ENCODE peak calls at places on chromosomes 2 and 18, in nine cellular contexts. I, S, T, X, Z, K, H, R and D are unnamed samples.

GRCh38 chr18:58080516-58080915 is 36.5 kb downstream of the NEDD4L start:
- DNase-seq in I (no peak), H (no peak), K (no peak), R (no peak), S (no peak), T (no peak), X (no peak), Z (no peak), D (no peak)

GRCh38 chr2:43507137-43507536 is 88.7 kb downstream of the THADA start:
- DNase-seq in S (no peak), X (no peak), Z (no peak), I (no peak), H (no peak), T (no peak), R (no peak), K (peak; percentile 72), D (no peak)

GRCh38 chr18:10022365-10022764 is 108.5 kb downstream of the VAPA start:
- DNase-seq in K (no peak), H (no peak), R (no peak), T (no peak), I (no peak), X (no peak), S (no peak), Z (no peak), D (peak; percentile 11)

GRCh38 chr2:219983836-219984235 is 356.4 kb downstream of the SLC4A3 start:
- DNase-seq in I (no peak), H (no peak), R (no peak), K (no peak), T (no peak), X (peak; percentile 69), Z (no peak), S (no peak), D (no peak)

GRCh38 chr2:200177971-200178911 is 128.3 kb upstream of the SPATS2L start:
- DNase-seq in K (no peak), H (no peak), R (no peak), X (peak; percentile 71), S (peak; percentile 35), T (no peak), Z (peak; percentile 48), I (no peak), D (no peak)

GRCh38 chr2:170605862-170606261 is 109.3 kb upstream of the SP5 start:
- DNase-seq in T (no peak), X (no peak), H (no peak), K (no peak), I (no peak), Z (no peak), R (no peak), S (no peak), D (no peak)

GRCh38 chr2:104043864-104044263 is 810.1 kb upstream of the POU3F3 start:
- DNase-seq in I (no peak), K (no peak), H (peak; percentile 34), S (no peak), T (no peak), X (no peak), R (no peak), Z (no peak), D (no peak)

GRCh38 chr2:88450925-88451575 is 1.4 kb downstream of the FOXI3 start:
- DNase-seq in I (no peak), K (no peak), S (no peak), H (no peak), T (no peak), Z (no peak), R (no peak), X (no peak), D (no peak)

GRCh38 chr2:216535454-216535995 is 36.9 kb downstream of the RPL37A start:
- DNase-seq in H (peak; percentile 50), Z (peak; percentile 67), X (peak; percentile 99), K (peak; percentile 40), I (no peak), R (no peak), S (no peak), T (peak; percentile 62), D (peak; percentile 76)

GRCh38 chr2:47357475-47357874 is 45.5 kb upstream of the MSH2 start:
- DNase-seq in T (peak; percentile 87), Z (no peak), R (no peak), H (no peak), S (no peak), I (no peak), K (peak; percentile 55), X (peak; percentile 68), D (no peak)

GRCh38 chr2:46009315-46009714 is 287.9 kb upstream of the EPAS1 start:
- DNase-seq in K (no peak), S (no peak), Z (no peak), R (no peak), H (no peak), X (no peak), I (no peak), T (no peak), D (no peak)

GRCh38 chr2:46009772-46010171 is 287.4 kb upstream of the EPAS1 start:
- DNase-seq in T (no peak), I (no peak), Z (no peak), K (peak; percentile 23), R (no peak), S (no peak), H (no peak), X (peak; percentile 92), D (no peak)

GRCh38 chr2:46012618-46013240 is 284.5 kb upstream of the EPAS1 start:
- DNase-seq in I (no peak), R (no peak), H (no peak), K (no peak), T (no peak), Z (no peak), X (peak; percentile 52), S (no peak), D (no peak)

GRCh38 chr2:46010223-46010924 is 286.8 kb upstream of the EPAS1 start:
- DNase-seq in X (peak; percentile 58), T (no peak), K (no peak), S (no peak), I (no peak), R (no peak), H (no peak), Z (no peak), D (no peak)

DNA sequence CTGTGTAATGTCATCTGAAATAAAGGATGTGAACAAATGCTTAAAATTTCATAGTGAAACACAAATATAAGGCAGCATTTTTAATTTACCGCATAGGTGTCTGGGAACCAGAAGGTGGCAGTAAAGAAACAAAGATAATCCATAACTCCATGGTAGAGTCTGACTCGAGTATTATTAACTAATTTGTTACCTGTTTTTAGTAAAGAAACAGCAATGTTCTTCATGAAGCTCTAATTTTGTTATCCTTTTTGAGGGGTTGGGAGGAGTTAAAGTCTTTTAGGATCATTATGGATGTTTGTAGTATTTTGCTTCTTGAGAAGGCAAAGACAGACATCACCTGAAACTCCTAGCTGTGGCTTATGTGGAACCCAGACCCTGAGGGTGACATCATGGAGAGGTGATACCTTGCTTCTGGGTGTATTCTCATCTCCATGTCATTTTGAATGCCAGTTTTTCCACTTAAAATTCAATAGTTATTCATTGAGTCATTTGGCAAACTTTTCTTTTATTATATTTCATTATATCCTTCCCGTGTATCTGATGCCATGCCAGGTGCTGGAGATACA is 286.2 kb upstream of the EPAS1 start:
- DNase-seq in S (no peak), X (peak; percentile 74), I (peak; percentile 42), R (no peak), Z (no peak), T (peak; percentile 57), K (peak; percentile 72), H (no peak), D (no peak)
- H3K4me1 ChIP-seq in S (no peaks in the 10 kb centered on the region), X (peaks cover 38% of the 10 kb centered on the region), I (peaks cover 7% of the 10 kb centered on the region), R (no peaks in the 10 kb centered on the region), Z (peaks cover 7% of the 10 kb centered on the region), T (no peaks in the 10 kb centered on the region), K (peaks cover 27% of the 10 kb centered on the region), H (no peaks in the 10 kb centered on the region), D (no peaks in the 10 kb centered on the region)

DNA sequence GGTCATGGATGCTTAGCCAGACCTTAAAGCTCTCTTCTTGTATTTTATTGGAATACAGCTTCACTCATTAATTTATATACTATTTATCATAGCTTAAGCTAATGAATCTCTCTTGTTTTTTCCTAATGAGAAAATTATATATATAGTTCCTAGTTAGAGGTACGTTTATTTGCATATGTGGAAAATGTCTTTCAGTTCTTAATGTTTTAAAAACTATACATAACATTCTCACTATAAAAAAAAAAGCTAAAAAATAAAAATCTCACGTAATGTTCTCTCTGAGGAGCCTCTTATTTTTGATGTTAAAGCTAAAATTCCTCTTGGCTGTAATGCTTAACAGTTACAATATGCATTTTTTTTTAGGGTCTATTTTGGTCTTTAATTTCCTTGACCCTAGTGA is 16.6 kb downstream of the UGP2 start:
- DNase-seq in T (no peak), R (no peak), S (no peak), K (no peak), X (no peak), H (no peak), Z (no peak), I (no peak), D (no peak)
- H3K4me1 ChIP-seq in T (peaks cover 12% of the 10 kb centered on the region), R (no peaks in the 10 kb centered on the region), S (peaks cover 3% of the 10 kb centered on the region), K (peaks cover 17% of the 10 kb centered on the region), X (peaks cover 12% of the 10 kb centered on the region), H (no peaks in the 10 kb centered on the region), Z (peaks cover 4% of the 10 kb centered on the region), I (peaks cover 12% of the 10 kb centered on the region), D (peaks cover 38% of the 10 kb centered on the region)

DNA sequence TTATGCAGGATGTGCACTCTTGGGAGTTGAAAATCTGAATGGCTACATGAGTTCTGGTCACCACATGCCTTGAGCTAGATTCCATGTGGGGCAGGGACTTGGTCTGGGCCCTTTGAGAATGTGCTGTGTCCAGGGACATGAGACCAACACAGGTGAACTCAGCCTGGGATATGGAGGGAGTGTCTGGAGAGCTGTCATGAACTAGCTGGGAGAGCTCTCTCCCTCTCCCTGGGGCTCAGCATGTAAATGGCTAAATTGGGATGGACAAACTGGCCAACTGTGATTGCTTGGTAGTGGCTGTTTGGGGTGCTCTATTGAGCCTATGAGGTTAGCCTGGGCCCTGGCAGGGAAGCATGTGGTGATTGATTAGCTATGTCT is 105.1 kb upstream of the HS6ST1 start:
- DNase-seq in T (no peak), H (no peak), S (peak; percentile 9), Z (no peak), I (no peak), R (no peak), X (no peak), K (no peak), D (peak; percentile 47)
- H3K4me1 ChIP-seq in T (no peaks in the 10 kb centered on the region), H (no peaks in the 10 kb centered on the region), S (no peaks in the 10 kb centered on the region), Z (peaks cover 1% of the 10 kb centered on the region), I (peaks cover 6% of the 10 kb centered on the region), R (no peaks in the 10 kb centered on the region), X (peaks cover 10% of the 10 kb centered on the region), K (peaks cover 31% of the 10 kb centered on the region), D (no peaks in the 10 kb centered on the region)

GRCh38 chr2:233201271-233202013 is 50.0 kb upstream of the ATG16L1 start:
- DNase-seq in Z (no peak), H (no peak), X (no peak), T (no peak), R (no peak), K (no peak), S (no peak), I (no peak), D (no peak)

GRCh38 chr2:233199870-233200269 is 51.6 kb upstream of the ATG16L1 start:
- DNase-seq in I (no peak), K (no peak), H (no peak), Z (no peak), X (no peak), S (no peak), T (no peak), R (no peak), D (no peak)

GRCh38 chr2:233202531-233202944 is 48.9 kb upstream of the ATG16L1 start:
- DNase-seq in T (no peak), S (no peak), I (no peak), X (no peak), Z (no peak), H (no peak), R (no peak), K (no peak), D (no peak)

GRCh38 chr2:233204286-233204936 is 47.1 kb upstream of the ATG16L1 start:
- DNase-seq in K (no peak), S (no peak), X (no peak), T (no peak), R (no peak), H (no peak), I (no peak), Z (no peak), D (no peak)

GRCh38 chr2:233203060-233203459 is 48.4 kb upstream of the ATG16L1 start:
- DNase-seq in R (no peak), I (no peak), K (no peak), H (no peak), S (no peak), X (no peak), T (no peak), Z (no peak), D (no peak)
- H3K4me1 ChIP-seq in R (no peaks in the 10 kb centered on the region), I (no peaks in the 10 kb centered on the region), K (peaks cover 2% of the 10 kb centered on the region), H (no peaks in the 10 kb centered on the region), S (no peaks in the 10 kb centered on the region), X (no peaks in the 10 kb centered on the region), T (no peaks in the 10 kb centered on the region), Z (no peaks in the 10 kb centered on the region), D (no peaks in the 10 kb centered on the region)